ENCODE peak calls at places on chromosomes 12 and 14, in ten cellular contexts. E is cardiac muscle cell, G is SIG-M5, C is iris pigment epithelial cell, O is H9, R is Right ventricle myocardium inferior, Y is GM23248, L is endothelial cell, V is Calu3, M is mucosa of gallbladder. N is an unnamed sample.

GRCh38 chr14:99121027-99121875 is 150.7 kb downstream of the BCL11B start:
- DNase-seq in E (no peak), G (no peak), C (no peak), O (peak; percentile 22), R (no peak), Y (no peak), L (no peak), V (no peak), M (no peak), N (no peak)

GRCh38 chr14:20873370-20874177 is 17.6 kb upstream of the RNASE3 start:
- DNase-seq in E (peak; percentile 93), G (no peak), C (peak; percentile 81), O (peak; percentile 94), R (peak; percentile 94), Y (peak; percentile 80), L (peak; percentile 87), V (peak; percentile 67), M (peak; percentile 79), N (peak; percentile 24)

GRCh38 chr12:16587514-16587913 is 18.4 kb downstream of the LMO3 start:
- DNase-seq in E (no peak), G (no peak), C (no peak), O (no peak), R (no peak), Y (no peak), L (no peak), V (no peak), M (no peak), N (no peak)

GRCh38 chr12:48717252-48717695 is 767 bp upstream of the CCNT1 start:
- DNase-seq in E (peak; percentile 15), G (no peak), C (peak; percentile 9), O (no peak), R (no peak), Y (peak; percentile 38), L (no peak), V (no peak), M (no peak), N (no peak)

GRCh38 chr12:12612403-12612802 is 727 bp downstream of the CREBL2 start:
- DNase-seq in E (peak; percentile 87), G (no peak), C (peak; percentile 88), O (no peak), R (no peak), Y (peak; percentile 73), L (peak; percentile 29), V (peak; percentile 13), M (no peak), N (no peak)

GRCh38 chr14:61330511-61330910 is 9.1 kb downstream of the PRKCH start:
- DNase-seq in E (no peak), G (no peak), C (no peak), O (no peak), R (no peak), Y (no peak), L (no peak), V (no peak), M (no peak), N (no peak)

GRCh38 chr12:12983420-12984035 is 16.5 kb downstream of the HEBP1 start:
- DNase-seq in E (peak; percentile 78), G (no peak), C (peak; percentile 68), O (no peak), R (no peak), Y (peak; percentile 81), L (peak; percentile 30), V (peak; percentile 32), M (peak; percentile 44), N (peak; percentile 14)

GRCh38 chr12:56151672-56152131 is 685 bp upstream of the MYL6B start:
- DNase-seq in E (no peak), G (no peak), C (no peak), O (peak; percentile 83), R (peak; percentile 73), Y (peak; percentile 64), L (peak; percentile 51), V (peak; percentile 84), M (peak; percentile 41), N (no peak)

GRCh38 chr12:2692156-2692555 is 102.6 kb upstream of the FKBP4 start:
- DNase-seq in E (no peak), G (no peak), C (no peak), O (peak; percentile 25), R (no peak), Y (no peak), L (no peak), V (no peak), M (no peak), N (no peak)

GRCh38 chr12:13135336-13136178 is 32.1 kb upstream of the GSG1 start:
- DNase-seq in E (peak; percentile 86), G (no peak), C (peak; percentile 86), O (peak; percentile 71), R (peak; percentile 71), Y (peak; percentile 98), L (no peak), V (peak; percentile 91), M (peak; percentile 87), N (no peak)

GRCh38 chr12:110798461-110798860 is 48.3 kb upstream of the CCDC63 start:
- DNase-seq in E (peak; percentile 52), G (no peak), C (no peak), O (no peak), R (no peak), Y (no peak), L (no peak), V (no peak), M (no peak), N (no peak)

GRCh38 chr12:105562727-105563072 is 232.2 kb downstream of the C12orf75 start:
- DNase-seq in E (no peak), G (no peak), C (no peak), O (no peak), R (no peak), Y (no peak), L (no peak), V (no peak), M (no peak), N (peak; percentile 43)

GRCh38 chr14:70361893-70362292 is 2.4 kb upstream of the COX16 start:
- DNase-seq in E (no peak), G (no peak), C (no peak), O (no peak), R (no peak), Y (no peak), L (no peak), V (no peak), M (no peak), N (no peak)

GRCh38 chr14:54133896-54134295 is 177.3 kb upstream of the BMP4 start:
- DNase-seq in E (peak; percentile 29), G (no peak), C (peak; percentile 85), O (no peak), R (no peak), Y (peak; percentile 32), L (no peak), V (peak; percentile 39), M (peak; percentile 14), N (no peak)

GRCh38 chr12:54173066-54173726 is 15.6 kb downstream of the SMUG1 start:
- DNase-seq in E (peak; percentile 18), G (no peak), C (peak; percentile 30), O (peak; percentile 48), R (peak; percentile 61), Y (peak; percentile 76), L (peak; percentile 34), V (peak; percentile 44), M (no peak), N (no peak)

GRCh38 chr12:113231275-113232231 is 10.3 kb downstream of the TPCN1 start:
- DNase-seq in E (peak; percentile 89), G (no peak), C (peak; percentile 85), O (peak; percentile 63), R (no peak), Y (peak; percentile 42), L (no peak), V (peak; percentile 63), M (no peak), N (peak; percentile 19)

GRCh38 chr12:6534914-6535696 is 788 bp downstream of the GAPDH start:
- DNase-seq in E (peak; percentile 84), G (peak; percentile 44), C (peak; percentile 90), O (peak; percentile 80), R (peak; percentile 89), Y (peak; percentile 94), L (peak; percentile 76), V (peak; percentile 70), M (peak; percentile 66), N (peak; percentile 42)

GRCh38 chr14:23402296-23403138 is 5.6 kb downstream of the MYH6 start:
- DNase-seq in E (no peak), G (no peak), C (no peak), O (peak; percentile 58), R (no peak), Y (peak; percentile 13), L (no peak), V (no peak), M (no peak), N (no peak)

GRCh38 chr12:105352049-105352448 is 21.6 kb downstream of the C12orf75 start:
- DNase-seq in E (no peak), G (no peak), C (no peak), O (no peak), R (no peak), Y (no peak), L (no peak), V (no peak), M (no peak), N (no peak)

N was measured in NCI-H446 treated with DMSO at 0.1 percent for 48 hours.